ENCODE peak calls at places on chromosomes 4 and X, in five cellular contexts. F is hepatocyte, S is IMR-90, B is psoas muscle, A is tibial nerve. T is an unnamed sample.

GRCh38 chr4:5206391-5206790 is 155.1 kb downstream of the STK32B start:
- DNase-seq in B (peak), S (peak), A (peak), F (no peak), T (no peak)

GRCh38 chrX:143854006-143854405 is 29.9 kb upstream of the UBE2NL start:
- DNase-seq in B (no peak), F (no peak), S (peak), A (no peak), T (no peak)

GRCh38 chrX:13911581-13911980 is 94.7 kb upstream of the GPM6B start:
- DNase-seq in A (no peak), F (peak), S (peak), B (no peak), T (no peak)

GRCh38 chr4:111483375-111484169 is 661.7 kb upstream of the FAM241A start:
- DNase-seq in A (no peak), F (no peak), S (no peak), B (no peak), T (no peak)

GRCh38 chrX:139063364-139063763 is 351.8 kb upstream of the FGF13 start:
- DNase-seq in A (no peak), B (no peak), F (no peak), S (no peak), T (no peak)

GRCh38 chr4:103306870-103307345 is 108.8 kb upstream of the CENPE start:
- DNase-seq in F (peak), B (no peak), A (peak), S (no peak), T (no peak)

GRCh38 chrX:13223868-13224555 is 95.8 kb downstream of the ATXN3L start:
- DNase-seq in B (no peak), F (peak), S (peak), A (no peak), T (peak)

GRCh38 chrX:95318882-95319281 is 1365.8 kb upstream of the DIAPH2 start:
- DNase-seq in B (no peak), A (no peak), F (peak), S (no peak), T (no peak)

GRCh38 chr4:166458756-166459155 is 585.7 kb downstream of the TLL1 start:
- DNase-seq in F (no peak), A (no peak), B (no peak), S (no peak), T (peak)

GRCh38 chr4:147198411-147199051 is 252.9 kb upstream of the TTC29 start:
- DNase-seq in B (no peak), S (peak), F (no peak), A (no peak), T (no peak)

GRCh38 chr4:5758741-5759140 is 47.7 kb downstream of the EVC start:
- DNase-seq in B (no peak), A (no peak), S (peak), F (peak), T (peak)

GRCh38 chrX:39896951-39897740 is 200.6 kb downstream of the BCOR start:
- DNase-seq in S (peak), F (peak), A (no peak), B (peak), T (no peak)

GRCh38 chrX:8632949-8633348 is 99.0 kb downstream of the ANOS1 start:
- DNase-seq in F (no peak), A (no peak), B (no peak), S (no peak), T (no peak)

GRCh38 chr4:140251566-140251965 is 97.6 kb upstream of the MAML3 start:
- DNase-seq in F (peak), A (no peak), B (no peak), S (no peak), T (no peak)

GRCh38 chr4:52837716-52838558 is 24.2 kb upstream of the RASL11B start:
- DNase-seq in A (no peak), F (peak), S (peak), B (no peak), T (peak)

GRCh38 chr4:10119263-10119662 is 2.7 kb upstream of the WDR1 start:
- DNase-seq in F (no peak), A (no peak), B (no peak), S (no peak), T (no peak)

GRCh38 chr4:184371390-184371787 is 103.0 kb downstream of the IRF2 start:
- DNase-seq in F (no peak), A (no peak), S (no peak), B (no peak), T (no peak)

GRCh38 chrX:10902001-10902400 is 209.1 kb upstream of the HCCS start:
- DNase-seq in F (no peak), B (no peak), S (peak), A (no peak), T (peak)

GRCh38 chrX:12065251-12065650 is 73.0 kb upstream of the FRMPD4 start:
- DNase-seq in A (no peak), S (peak), F (peak), B (no peak), T (no peak)

GRCh38 chr4:188372856-188373255 is 233.6 kb downstream of the TRIML1 start:
- DNase-seq in F (peak), S (peak), A (no peak), B (no peak), T (no peak)

GRCh38 chr4:95546866-95547707 is 1.7 kb downstream of the UNC5C start:
- DNase-seq in F (no peak), B (no peak), S (no peak), A (no peak), T (no peak)

GRCh38 chr4:95548738-95549245 is at the start of gene UNC5C:
- DNase-seq in B (peak), S (no peak), A (peak), F (peak), T (no peak)

GRCh38 chr4:95549246-95550138 is 719 bp upstream of the UNC5C start:
- DNase-seq in S (peak), B (peak), A (peak), F (peak), T (no peak)

GRCh38 chr4:95546236-95546635 is 2.5 kb downstream of the UNC5C start:
- DNase-seq in F (no peak), A (no peak), S (no peak), B (no peak), T (no peak)

GRCh38 chr4:95547708-95548471 is 883 bp downstream of the UNC5C start:
- DNase-seq in A (no peak), F (peak), B (peak), S (no peak), T (no peak)
- H3K27ac ChIP-seq in A (peak), F (peak), B (peak), S (no peak), T (no peak)

DNA sequence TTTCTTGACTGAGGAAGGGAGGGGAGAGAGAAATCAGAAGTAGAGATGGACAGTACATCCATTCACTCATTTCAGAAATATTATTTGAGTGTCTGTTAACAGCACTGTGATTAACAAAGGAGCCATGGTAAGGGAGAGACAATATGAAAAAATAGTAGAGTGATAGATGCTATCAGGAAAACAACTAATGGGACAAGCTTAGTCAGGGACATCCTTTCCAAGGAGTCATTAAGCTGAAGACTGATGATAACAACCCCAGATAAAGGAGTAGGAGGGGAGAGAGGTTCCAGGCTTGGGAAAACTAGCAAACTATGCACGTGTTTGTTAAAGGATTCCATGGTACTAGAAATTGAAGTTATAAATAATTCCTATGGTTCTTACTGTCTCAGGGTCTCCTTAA is 122.2 kb downstream of the CBR4 start:
- DNase-seq in B (no peak), S (no peak), A (no peak), F (no peak), T (no peak)
- H3K27ac ChIP-seq in B (peak), S (no peak), A (no peak), F (no peak), T (peak)

GRCh38 chr4:112652216-112652615 is 15.3 kb downstream of the LARP7 start:
- DNase-seq in S (no peak), A (no peak), F (no peak), B (no peak), T (no peak)
- H3K27ac ChIP-seq in S (no peak), A (no peak), F (no peak), B (no peak), T (no peak)

GRCh38 chr4:119017634-119018033 is 118.0 kb upstream of the MYOZ2 start:
- DNase-seq in A (no peak), B (no peak), F (no peak), S (no peak), T (no peak)
- H3K27ac ChIP-seq in A (no peak), B (peak), F (no peak), S (peak), T (no peak)

GRCh38 chr4:19039816-19040215 is 1018.3 kb upstream of the LCORL start:
- DNase-seq in S (no peak), A (no peak), F (no peak), B (no peak), T (no peak)

GRCh38 chr4:19034089-19034488 is 1012.5 kb upstream of the LCORL start:
- DNase-seq in B (no peak), F (no peak), S (no peak), A (no peak), T (no peak)

DNA sequence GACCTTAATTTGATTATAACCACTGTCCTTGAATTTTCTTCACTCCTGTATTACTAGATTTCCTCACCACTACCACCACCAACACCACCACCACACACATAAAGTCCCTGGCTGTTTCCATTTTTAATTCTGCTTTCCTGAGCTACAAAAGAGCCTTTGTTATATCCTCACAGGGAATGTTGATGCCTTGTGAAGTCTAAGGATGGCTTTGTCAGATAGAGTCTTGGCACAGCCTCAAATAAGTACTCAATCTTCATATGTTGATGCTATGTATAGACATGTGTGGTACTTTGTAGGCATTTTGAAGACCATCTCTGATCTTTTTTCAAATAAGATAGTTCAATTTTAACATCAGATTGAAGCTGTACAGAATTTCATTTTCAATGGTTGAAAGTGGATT is 1016.7 kb upstream of the LCORL start:
- DNase-seq in S (no peak), F (no peak), A (no peak), B (no peak), T (no peak)
- H3K27ac ChIP-seq in S (no peak), F (no peak), A (no peak), B (no peak), T (no peak)

GRCh38 chr4:81366786-81367185 is 104.9 kb downstream of the RASGEF1B start:
- DNase-seq in B (no peak), A (no peak), F (no peak), S (no peak), T (no peak)
- H3K27ac ChIP-seq in B (no peak), A (no peak), F (no peak), S (no peak), T (no peak)

GRCh38 chr4:88736264-88736663 is 38.6 kb upstream of the NAP1L5 start:
- DNase-seq in S (no peak), B (no peak), A (no peak), F (no peak), T (no peak)
- H3K27ac ChIP-seq in S (no peak), B (peak), A (peak), F (peak), T (no peak)

DNA sequence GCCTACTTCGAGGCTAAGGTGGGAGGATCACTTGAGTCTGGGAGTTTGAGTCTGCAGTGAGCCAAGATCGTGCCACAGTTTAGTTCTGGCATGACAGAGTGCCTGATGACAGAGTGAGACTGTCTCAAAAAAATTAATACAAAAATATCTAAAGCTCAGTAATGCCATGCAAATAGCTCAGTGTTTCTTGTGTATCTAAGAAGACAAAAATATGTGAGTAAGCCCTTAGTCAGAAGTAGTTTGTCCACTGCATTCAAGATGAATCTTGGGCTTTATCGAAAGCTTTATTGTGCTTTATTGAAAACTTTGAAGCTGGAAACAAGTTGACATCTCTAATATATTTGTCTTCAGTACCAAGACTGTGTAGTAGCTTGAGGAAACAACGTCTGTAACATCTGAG is 115.9 kb downstream of the GPAT3 start:
- DNase-seq in F (no peak), A (no peak), S (no peak), B (no peak), T (no peak)
- H3K27ac ChIP-seq in F (no peak), A (no peak), S (no peak), B (no peak), T (no peak)

T was measured in epithelial cell of prostate.